ENCODE peak calls at places on chromosomes 13 and 19, in seven cellular contexts. F is mesenchymal stem cell, E is neuronal stem cell, I is IMR-90, U is H9, R is H1, A is trophoblast cell. Z is an unnamed sample.

GRCh38 chr19:29372921-29373797 is 152.6 kb upstream of the VSTM2B start:
- DNase-seq in I (no peak), R (no peak), E (no peak), A (no peak), U (peak; percentile 21), F (no peak), Z (no peak)

GRCh38 chr13:67120872-67121531 is 109.1 kb downstream of the PCDH9 start:
- DNase-seq in I (peak; percentile 76), A (no peak), R (no peak), F (peak; percentile 57), U (no peak), E (no peak), Z (no peak)

GRCh38 chr19:38173324-38174041 is 50.5 kb downstream of the DPF1 start:
- DNase-seq in I (peak; percentile 36), R (no peak), U (no peak), F (no peak), E (no peak), A (no peak), Z (no peak)

GRCh38 chr13:40064723-40065122 is 409.3 kb downstream of the COG6 start:
- DNase-seq in F (peak; percentile 67), R (no peak), U (no peak), E (no peak), A (peak; percentile 21), I (peak; percentile 1), Z (no peak)

GRCh38 chr19:22428299-22428913 is 6.3 kb upstream of the ZNF98 start:
- DNase-seq in A (no peak), E (no peak), I (no peak), F (no peak), R (no peak), U (no peak), Z (no peak)

GRCh38 chr19:13880059-13880672 is 3.2 kb downstream of the NANOS3 start:
- DNase-seq in F (peak; percentile 95), U (peak; percentile 97), R (peak; percentile 90), E (peak; percentile 86), A (peak; percentile 96), I (peak; percentile 93), Z (peak; percentile 96)

GRCh38 chr19:1237027-1237659 is 662 bp downstream of the CBARP start:
- DNase-seq in F (no peak), A (no peak), R (no peak), E (no peak), I (no peak), U (no peak), Z (no peak)

GRCh38 chr19:7831452-7831851 is 1.4 kb downstream of the EVI5L start:
- DNase-seq in U (peak; percentile 79), F (peak; percentile 68), R (peak; percentile 39), A (peak; percentile 94), I (peak; percentile 34), E (peak; percentile 38), Z (peak; percentile 88)

GRCh38 chr13:79392882-79393563 is 13.0 kb downstream of the RBM26 start:
- DNase-seq in U (no peak), E (no peak), I (peak; percentile 68), A (no peak), R (no peak), F (peak; percentile 70), Z (no peak)

GRCh38 chr13:110521296-110521680 is 40.2 kb downstream of the RAB20 start:
- DNase-seq in U (no peak), A (no peak), R (no peak), I (no peak), E (no peak), F (no peak), Z (no peak)

GRCh38 chr13:113216165-113217056 is 7.0 kb downstream of the CUL4A start:
- DNase-seq in R (no peak), A (no peak), I (peak; percentile 74), F (peak; percentile 55), E (peak; percentile 40), U (peak; percentile 74), Z (peak; percentile 83)

GRCh38 chr19:58170860-58171259 is 12.0 kb upstream of the ZNF274 start:
- DNase-seq in I (peak; percentile 42), U (no peak), A (peak; percentile 36), F (peak; percentile 17), E (no peak), R (no peak), Z (no peak)

GRCh38 chr19:44476559-44477408 is 23.5 kb downstream of the ZNF180 start:
- DNase-seq in F (peak; percentile 30), A (peak; percentile 5), I (peak; percentile 15), R (no peak), U (no peak), E (no peak), Z (peak; percentile 55)

GRCh38 chr19:33114302-33114701 is 17.6 kb upstream of the WDR88 start:
- DNase-seq in U (no peak), A (no peak), E (no peak), F (no peak), I (no peak), R (no peak), Z (no peak)

GRCh38 chr13:30129411-30129810 is 177.9 kb downstream of the KATNAL1 start:
- DNase-seq in R (no peak), A (no peak), U (no peak), E (no peak), F (no peak), I (no peak), Z (no peak)

GRCh38 chr13:73513751-73514150 is 454.9 kb downstream of the KLF5 start:
- DNase-seq in A (no peak), I (no peak), E (no peak), U (no peak), F (no peak), R (no peak), Z (no peak)

GRCh38 chr19:18357442-18358264 is 17.3 kb downstream of the PGPEP1 start:
- DNase-seq in E (no peak), R (no peak), A (no peak), U (no peak), I (no peak), F (no peak), Z (no peak)

GRCh38 chr19:39935262-39935661 is 828 bp upstream of the FCGBP start:
- DNase-seq in F (no peak), A (no peak), I (no peak), U (no peak), E (no peak), R (no peak), Z (no peak)

GRCh38 chr19:39936020-39936419 is 1.6 kb upstream of the FCGBP start:
- DNase-seq in F (no peak), A (no peak), E (no peak), U (no peak), I (no peak), R (no peak), Z (no peak)

GRCh38 chr19:39937094-39937493 is 2.7 kb upstream of the FCGBP start:
- DNase-seq in I (no peak), A (no peak), F (no peak), E (no peak), U (no peak), R (no peak), Z (no peak)

GRCh38 chr19:39936622-39937021 is 2.2 kb upstream of the FCGBP start:
- DNase-seq in R (no peak), U (no peak), F (no peak), A (no peak), I (no peak), E (no peak), Z (no peak)

DNA sequence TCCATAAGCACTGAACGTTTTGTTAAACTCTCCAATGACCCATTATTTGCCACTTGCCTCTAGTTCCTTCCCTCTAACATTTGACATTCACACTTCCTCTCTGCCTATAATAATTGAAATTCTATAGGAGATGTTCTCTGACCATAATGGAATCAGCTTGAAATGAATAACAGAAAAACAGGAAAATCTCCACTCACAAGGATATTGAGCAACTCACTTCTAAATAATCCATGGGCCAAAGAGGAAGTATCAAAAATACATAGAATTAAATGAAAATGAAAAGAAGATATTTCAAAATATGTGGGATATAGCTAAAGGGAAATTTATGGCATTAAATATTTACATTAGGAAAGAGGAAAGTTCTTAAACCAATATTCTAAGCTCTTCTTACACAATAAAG is 3.4 kb upstream of the FCGBP start:
- DNase-seq in E (no peak), R (no peak), A (no peak), I (no peak), F (no peak), U (no peak), Z (no peak)
- H2AK5ac ChIP-seq in E (no peak overlapping the region), R (no peak overlapping the region), A (no peak overlapping the region), I (no peak overlapping the region), F (no peak overlapping the region), U (no peak overlapping the region), Z (no peak overlapping the region)

DNA sequence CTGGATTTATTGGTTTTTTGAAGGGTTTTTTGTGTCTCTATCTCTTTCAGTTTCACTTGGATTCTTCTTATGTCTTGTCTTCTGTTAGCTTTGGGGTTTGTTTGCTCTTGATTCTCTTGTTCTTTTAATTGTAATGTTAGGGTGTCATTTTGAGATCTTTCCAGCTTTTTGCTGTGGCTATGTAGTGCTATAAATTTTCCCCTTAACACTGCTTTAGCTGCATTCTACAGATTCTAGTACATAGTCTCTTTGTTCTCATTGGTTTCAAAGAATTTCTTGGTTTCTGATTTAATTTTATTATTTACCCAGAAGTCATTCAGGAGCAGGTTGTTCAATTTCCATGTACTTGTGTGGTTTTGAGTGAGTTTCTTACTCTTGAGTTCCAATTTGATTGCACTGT is 24.6 kb downstream of the ZNF430 start:
- DNase-seq in F (no peak), I (no peak), U (no peak), A (no peak), R (no peak), E (no peak), Z (no peak)
- H4K8ac ChIP-seq in F (no peak overlapping the region), I (no peak overlapping the region), U (no peak overlapping the region), A (no peak overlapping the region), R (no peak overlapping the region), E (no peak overlapping the region), Z (no peak overlapping the region)

DNA sequence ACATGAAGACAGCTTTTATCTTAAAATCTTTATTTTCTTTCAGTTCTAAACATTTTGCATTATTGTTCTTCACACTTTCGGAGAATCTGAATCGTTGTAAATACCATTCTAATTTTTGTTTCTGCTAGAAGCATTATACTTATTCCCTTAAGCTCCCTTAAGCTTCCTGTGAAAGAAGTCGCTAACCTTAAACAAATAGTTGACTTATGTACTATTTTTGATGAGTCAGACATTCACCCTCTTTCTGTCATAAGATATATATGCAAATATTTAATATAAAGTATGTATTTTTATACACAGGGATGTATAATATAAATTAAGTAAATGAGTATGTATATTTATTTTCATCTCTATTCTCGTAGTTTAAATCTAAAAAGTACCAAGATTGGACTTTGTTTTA is 816.1 kb downstream of the OLFM4 start:
- DNase-seq in A (no peak), U (no peak), R (no peak), F (no peak), E (no peak), I (no peak), Z (no peak)
- H3K18ac ChIP-seq in A (no peak overlapping the region), U (no peak overlapping the region), R (no peak overlapping the region), F (no peak overlapping the region), E (no peak overlapping the region), I (no peak overlapping the region), Z (no peak overlapping the region)

GRCh38 chr13:105737688-105738087 is 797.8 kb downstream of the EFNB2 start:
- DNase-seq in A (no peak), E (no peak), I (no peak), R (no peak), U (no peak), F (no peak), Z (no peak)
- H2AK5ac ChIP-seq in A (no peak overlapping the region), E (no peak overlapping the region), I (no peak overlapping the region), R (no peak overlapping the region), U (no peak overlapping the region), F (no peak overlapping the region), Z (no peak overlapping the region)

GRCh38 chr13:104645786-104646185 is 1579.6 kb upstream of the SLC10A2 start:
- DNase-seq in I (no peak), E (no peak), R (no peak), U (no peak), A (peak; percentile 88), F (no peak), Z (peak; percentile 12)
- H4K8ac ChIP-seq in I (no peak overlapping the region), E (no peak overlapping the region), R (no peak overlapping the region), U (no peak overlapping the region), A (no peak overlapping the region), F (no peak overlapping the region), Z (no peak overlapping the region)

GRCh38 chr19:55649579-55650557 is 1.9 kb downstream of the CCDC106 start:
- DNase-seq in E (no peak), F (no peak), U (no peak), R (no peak), A (no peak), I (no peak), Z (no peak)
- H3K18ac ChIP-seq in E (no peak overlapping the region), F (no peak overlapping the region), U (no peak overlapping the region), R (no peak overlapping the region), A (no peak overlapping the region), I (no peak overlapping the region), Z (no peak overlapping the region)

Z was measured in mesendoderm.